ENCODE peak calls at places on chromosomes 12 and 14, in four cellular contexts. E is stomach; B is CD4-positive, CD25-positive, alpha-beta regulatory T cell; A is upper lobe of right lung. T is an unnamed sample.
A peak's percentile ranks its signal among the peaks of the same experiment; 100 is the strongest.

GRCh38 chr14:85131523-85131922 is 398.4 kb upstream of the FLRT2 start:
- DNase-seq in A (no peak), B (no peak), E (peak; percentile 57), T (no peak)

GRCh38 chr14:44963775-44964380 is 1.9 kb downstream of the TOGARAM1 start:
- DNase-seq in A (no peak), B (no peak), E (no peak), T (no peak)

GRCh38 chr12:106981781-106982180 is 5.2 kb downstream of the MTERF2 start:
- DNase-seq in E (no peak), A (no peak), B (no peak), T (no peak)

GRCh38 chr14:95892142-95892541 is 15.5 kb downstream of the TUNAR start:
- DNase-seq in E (no peak), B (no peak), A (no peak), T (no peak)

GRCh38 chr14:104732931-104733681 is 9.1 kb downstream of the ADSS1 start:
- DNase-seq in B (no peak), E (peak; percentile 60), A (no peak), T (no peak)

GRCh38 chr14:68580676-68581075 is 212.2 kb downstream of the ZFP36L1 start:
- DNase-seq in B (no peak), A (no peak), E (no peak), T (no peak)

GRCh38 chr12:40146800-40147797 is 41.2 kb upstream of the SLC2A13 start:
- DNase-seq in B (no peak), A (no peak), E (no peak), T (no peak)

GRCh38 chr14:33842299-33842698 is 108.6 kb downstream of the EGLN3 start:
- DNase-seq in B (no peak), A (no peak), E (no peak), T (no peak)

GRCh38 chr12:24231298-24231697 is 281.8 kb upstream of the SOX5 start:
- DNase-seq in B (no peak), A (no peak), E (no peak), T (no peak)

GRCh38 chr14:62599616-62600385 is 445.5 kb downstream of the KCNH5 start:
- DNase-seq in B (no peak), E (no peak), A (no peak), T (no peak)

GRCh38 chr12:63853978-63854377 is 9.5 kb downstream of the SRGAP1 start:
- DNase-seq in E (no peak), A (no peak), B (no peak), T (no peak)

GRCh38 chr14:24852312-24853060 is 197.5 kb downstream of the STXBP6 start:
- DNase-seq in E (no peak), A (no peak), B (no peak), T (no peak)

GRCh38 chr12:115374480-115375187 is 690.7 kb upstream of the TBX3 start:
- DNase-seq in E (no peak), B (no peak), A (no peak), T (no peak)

GRCh38 chr14:77804592-77804991 is 4.7 kb downstream of the ADCK1 start:
- DNase-seq in B (no peak), A (no peak), E (no peak), T (no peak)

GRCh38 chr12:109720856-109721189 is 7.2 kb downstream of the FAM222A start:
- DNase-seq in E (no peak), B (no peak), A (no peak), T (no peak)

GRCh38 chr12:47419500-47419899 is 286.3 kb downstream of the RPAP3 start:
- DNase-seq in A (no peak), E (no peak), B (no peak), T (no peak)

GRCh38 chr12:44874981-44875416 is 1.1 kb downstream of the NELL2 start:
- DNase-seq in B (no peak), A (no peak), E (no peak), T (no peak)

GRCh38 chr12:88723219-88723618 is 142.9 kb upstream of the KITLG start:
- DNase-seq in B (no peak), A (no peak), E (no peak), T (no peak)

GRCh38 chr14:68145539-68145938 is 326.0 kb downstream of the RAD51B start:
- DNase-seq in E (no peak), B (no peak), A (no peak), T (no peak)

GRCh38 chr14:103121846-103122577 is 1.2 kb upstream of the TNFAIP2 start:
- DNase-seq in A (peak; percentile 89), E (peak; percentile 81), B (no peak), T (peak; percentile 68)

GRCh38 chr14:50669441-50669986 is 1.4 kb upstream of the SAV1 start:
- DNase-seq in B (no peak), E (no peak), A (no peak), T (no peak)

GRCh38 chr12:19847294-19848059 is 408.2 kb downstream of the AEBP2 start:
- DNase-seq in A (no peak), B (no peak), E (no peak), T (no peak)

GRCh38 chr14:24207625-24208024 is 2.1 kb downstream of the TSSK4 start:
- DNase-seq in A (no peak), B (no peak), E (no peak), T (peak; percentile 48)

GRCh38 chr14:51653096-51653814 is 1.5 kb downstream of the FRMD6 start:
- DNase-seq in E (no peak), B (no peak), A (no peak), T (no peak)

GRCh38 chr12:26204612-26205289 is 9.4 kb downstream of the SSPN start:
- DNase-seq in A (no peak), B (no peak), E (no peak), T (no peak)

GRCh38 chr12:99154264-99154982 is 493.1 kb upstream of the GARIN6 start:
- DNase-seq in B (no peak), E (no peak), A (no peak), T (no peak)

GRCh38 chr12:132053338-132054330 is 90.5 kb downstream of the DDX51 start:
- DNase-seq in E (no peak), B (no peak), A (peak; percentile 48), T (no peak)

GRCh38 chr12:124392271-124392990 is 97.5 kb downstream of the RFLNA start:
- DNase-seq in B (no peak), A (no peak), E (no peak), T (no peak)

GRCh38 chr14:64516969-64517368 is 12.4 kb downstream of the ZBTB1 start:
- DNase-seq in E (no peak), A (no peak), B (no peak), T (no peak)

GRCh38 chr14:102292446-102292845 is 12.5 kb downstream of the MOK start:
- DNase-seq in E (no peak), A (no peak), B (no peak), T (no peak)

GRCh38 chr14:74647061-74647833 is 35.2 kb upstream of the LTBP2 start:
- DNase-seq in E (no peak), A (no peak), B (no peak), T (no peak)

GRCh38 chr12:124739953-124740561 is 123.6 kb downstream of the SCARB1 start:
- DNase-seq in B (no peak), E (no peak), A (no peak), T (no peak)

GRCh38 chr12:79691299-79692248 is 810 bp upstream of the PAWR start:
- DNase-seq in E (no peak), A (no peak), B (no peak), T (peak; percentile 81)

GRCh38 chr12:122793685-122794106 is 19.3 kb downstream of the CCDC62 start:
- DNase-seq in A (no peak), E (no peak), B (peak; percentile 63), T (no peak)

GRCh38 chr14:90642239-90642717 is 174.0 kb downstream of the TTC7B start:
- DNase-seq in A (no peak), B (no peak), E (no peak), T (no peak)

GRCh38 chr12:62713723-62714122 is 221.2 kb downstream of the PPM1H start:
- DNase-seq in E (no peak), B (no peak), A (no peak), T (no peak)

GRCh38 chr12:56333679-56334489 is at the start of gene PAN2:
- DNase-seq in E (peak; percentile 96), B (peak; percentile 93), A (peak; percentile 96), T (peak; percentile 91)

DNA sequence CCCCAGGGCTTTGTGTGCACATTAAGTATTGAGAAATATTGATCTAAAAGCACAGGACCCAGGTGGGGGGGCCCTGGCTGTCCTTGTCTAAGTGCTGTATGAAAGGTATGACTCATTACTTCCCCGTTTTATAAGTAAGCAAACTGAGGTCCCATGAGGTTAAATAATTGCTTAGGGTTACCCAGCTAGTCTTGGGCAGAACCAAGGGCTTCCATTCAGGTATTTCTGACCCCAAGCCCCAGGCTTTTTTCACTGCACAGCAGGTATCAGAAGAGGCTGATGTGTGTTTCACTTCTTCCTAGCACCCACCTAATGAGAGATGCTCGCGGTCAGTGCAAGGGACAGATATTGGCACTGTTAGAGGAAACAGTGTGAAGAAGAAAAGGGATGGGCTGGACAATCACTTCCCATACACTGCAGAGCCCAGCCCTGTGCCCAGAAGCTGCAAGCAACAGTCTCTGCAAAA is 4.7 kb upstream of the TC2N start:
- DNase-seq in B (no peak), A (peak; percentile 76), E (peak; percentile 75), T (no peak)
- H3K4me3 ChIP-seq in B (peak overlapping the region; percentile 89), A (no peak overlapping the region), E (no peak overlapping the region), T (no peak overlapping the region)

DNA sequence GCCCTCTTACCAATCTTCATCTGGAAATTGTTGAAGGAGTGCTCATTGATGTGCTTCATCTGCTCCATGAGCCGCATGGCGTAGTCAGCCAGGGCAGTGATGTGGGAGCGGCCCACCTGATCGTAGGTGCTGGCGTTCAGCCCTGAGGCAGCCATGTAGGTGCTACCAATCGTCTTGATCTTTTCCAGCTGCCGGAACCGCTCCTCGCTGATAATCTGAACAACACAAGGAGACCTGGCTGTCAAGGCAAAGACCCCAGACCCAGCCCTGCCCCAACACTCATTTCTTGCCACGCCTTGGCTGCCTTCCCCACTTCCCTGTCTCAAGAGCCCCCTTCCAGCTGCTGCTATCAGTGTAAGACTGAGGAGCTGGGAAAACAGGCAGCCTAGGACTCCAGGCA is 18.1 kb downstream of the ADCY6 start:
- DNase-seq in E (no peak), B (no peak), A (no peak), T (no peak)
- H3K36me3 ChIP-seq in E (peaks cover 100% of the 10 kb centered on the region), B (no peaks in the 10 kb centered on the region), A (peaks cover 66% of the 10 kb centered on the region), T (peaks cover 86% of the 10 kb centered on the region)

GRCh38 chr12:619346-619745 is 43.9 kb downstream of the NINJ2 start:
- DNase-seq in E (no peak), B (no peak), A (no peak), T (no peak)
- H3K4me1 ChIP-seq in E (peaks cover 6% of the 10 kb centered on the region), B (peaks cover 16% of the 10 kb centered on the region), A (peaks cover 22% of the 10 kb centered on the region), T (no peaks in the 10 kb centered on the region)

DNA sequence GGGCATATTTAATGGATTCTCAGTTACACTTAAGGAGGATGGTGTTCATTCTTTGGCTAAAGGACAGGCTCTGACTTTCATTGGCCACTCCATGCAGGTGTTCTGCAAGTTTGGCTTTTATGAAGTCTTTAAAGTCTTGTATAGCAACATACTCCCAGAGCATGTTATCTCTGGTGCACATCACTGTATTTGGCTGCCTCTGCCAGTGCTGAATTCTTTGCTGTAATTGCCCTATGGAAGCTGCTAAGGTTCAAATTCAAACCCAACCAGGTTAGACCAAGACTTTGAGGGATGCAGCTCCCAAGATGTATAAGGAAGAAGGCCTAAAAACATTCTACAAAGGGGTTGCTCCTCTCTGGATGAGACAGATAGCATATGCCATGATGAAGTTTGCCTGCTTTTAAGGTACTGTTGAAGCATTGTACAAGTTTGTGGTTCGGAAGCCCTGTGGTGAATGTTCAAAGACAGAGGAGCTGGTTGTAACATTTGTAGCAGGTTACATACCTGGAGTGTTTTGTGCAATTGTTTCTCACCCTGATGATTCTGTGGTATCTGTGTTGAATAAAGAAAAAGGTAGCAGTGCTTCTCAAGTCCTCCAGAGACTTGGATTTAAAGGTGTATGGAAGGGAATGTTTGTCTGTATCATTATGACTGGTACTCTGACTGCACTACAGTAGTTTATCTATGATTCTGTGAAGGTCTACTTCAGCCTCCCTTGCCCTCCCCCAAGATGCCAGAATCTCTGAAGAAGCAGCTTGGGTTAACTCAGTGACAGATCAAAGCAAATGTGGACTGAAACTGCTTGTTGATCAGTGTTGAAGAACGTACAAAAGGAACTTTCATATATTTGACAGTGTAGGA is 19.4 kb downstream of the TMEM116 start:
- DNase-seq in A (no peak), E (no peak), B (peak; percentile 54), T (no peak)
- H3K4me3 ChIP-seq in A (peak overlapping the region; percentile 23), E (no peak overlapping the region), B (peak overlapping the region; percentile 86), T (no peak overlapping the region)

T was measured in ascending aorta.